ENCODE peak calls at places on chromosomes 3 and 15, in four cellular contexts. G, O, X and N are unnamed samples.

GRCh38 chr15:52732551-52732950 is 53.4 kb upstream of the ATOSA start:
- DNase-seq in G (no peak), O (no peak), X (no peak), N (no peak)

GRCh38 chr3:88003115-88003755 is 55.6 kb downstream of the CGGBP1 start:
- DNase-seq in G (no peak), O (no peak), X (peak), N (peak)

GRCh38 chr3:10373686-10374261 is 52.9 kb upstream of the SEC13 start:
- DNase-seq in G (no peak), O (no peak), X (no peak), N (no peak)

GRCh38 chr3:138049157-138049919 is 39.4 kb downstream of the CLDN18 start:
- DNase-seq in G (no peak), O (no peak), X (no peak), N (peak)

GRCh38 chr3:120741837-120742197 is 499 bp downstream of the RABL3 start:
- DNase-seq in G (peak), O (no peak), X (peak), N (no peak)

GRCh38 chr15:89837134-89837829 is 22.6 kb upstream of the ANPEP start:
- DNase-seq in G (no peak), O (no peak), X (no peak), N (no peak)

GRCh38 chr3:23461069-23461468 is 257.9 kb downstream of the UBE2E2 start:
- DNase-seq in G (no peak), O (no peak), X (no peak), N (no peak)

GRCh38 chr3:177523991-177524438 is 326.7 kb upstream of the TBL1XR1 start:
- DNase-seq in G (no peak), O (no peak), X (peak), N (no peak)

GRCh38 chr15:101710806-101711205 is 13.5 kb downstream of the TARS3 start:
- DNase-seq in G (no peak), O (no peak), X (peak), N (no peak)

GRCh38 chr15:45168286-45168685 is 19.5 kb downstream of the SHF start:
- DNase-seq in G (no peak), O (no peak), X (no peak), N (no peak)

GRCh38 chr3:25558106-25558505 is 106.6 kb downstream of the TOP2B start:
- DNase-seq in G (no peak), O (no peak), X (no peak), N (no peak)

GRCh38 chr3:187448674-187449073 is 80.5 kb downstream of the RTP4 start:
- DNase-seq in G (no peak), O (no peak), X (no peak), N (no peak)

GRCh38 chr3:187450791-187451190 is 82.6 kb downstream of the RTP4 start:
- DNase-seq in G (no peak), O (no peak), X (no peak), N (no peak)

GRCh38 chr3:187447737-187448136 is 79.6 kb downstream of the RTP4 start:
- DNase-seq in G (no peak), O (no peak), X (no peak), N (no peak)

DNA sequence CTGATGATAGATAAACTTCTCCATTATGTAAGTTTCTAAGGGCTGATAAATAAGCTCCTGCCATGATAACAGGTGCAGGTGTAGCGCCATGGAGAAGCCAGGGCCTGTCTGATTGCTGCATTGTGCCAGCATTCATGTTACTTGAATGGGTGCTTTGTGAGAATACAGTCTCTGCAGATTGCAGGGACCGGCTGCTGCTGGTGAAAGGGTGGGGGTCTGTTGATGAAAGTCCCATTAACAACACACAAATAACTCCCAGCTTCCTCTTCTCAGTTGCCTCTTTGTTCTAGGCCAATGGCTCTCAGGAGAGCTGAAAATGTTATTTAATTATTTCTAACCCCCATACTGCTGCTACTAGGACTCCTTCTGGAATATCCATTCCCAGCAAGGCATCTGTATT is 77.2 kb downstream of the RTP4 start:
- DNase-seq in G (no peak), O (no peak), X (no peak), N (no peak)
- TF ChIP-seq RFX5 in G (no peak), O (no peak), X (no peak), N (no peak)

DNA sequence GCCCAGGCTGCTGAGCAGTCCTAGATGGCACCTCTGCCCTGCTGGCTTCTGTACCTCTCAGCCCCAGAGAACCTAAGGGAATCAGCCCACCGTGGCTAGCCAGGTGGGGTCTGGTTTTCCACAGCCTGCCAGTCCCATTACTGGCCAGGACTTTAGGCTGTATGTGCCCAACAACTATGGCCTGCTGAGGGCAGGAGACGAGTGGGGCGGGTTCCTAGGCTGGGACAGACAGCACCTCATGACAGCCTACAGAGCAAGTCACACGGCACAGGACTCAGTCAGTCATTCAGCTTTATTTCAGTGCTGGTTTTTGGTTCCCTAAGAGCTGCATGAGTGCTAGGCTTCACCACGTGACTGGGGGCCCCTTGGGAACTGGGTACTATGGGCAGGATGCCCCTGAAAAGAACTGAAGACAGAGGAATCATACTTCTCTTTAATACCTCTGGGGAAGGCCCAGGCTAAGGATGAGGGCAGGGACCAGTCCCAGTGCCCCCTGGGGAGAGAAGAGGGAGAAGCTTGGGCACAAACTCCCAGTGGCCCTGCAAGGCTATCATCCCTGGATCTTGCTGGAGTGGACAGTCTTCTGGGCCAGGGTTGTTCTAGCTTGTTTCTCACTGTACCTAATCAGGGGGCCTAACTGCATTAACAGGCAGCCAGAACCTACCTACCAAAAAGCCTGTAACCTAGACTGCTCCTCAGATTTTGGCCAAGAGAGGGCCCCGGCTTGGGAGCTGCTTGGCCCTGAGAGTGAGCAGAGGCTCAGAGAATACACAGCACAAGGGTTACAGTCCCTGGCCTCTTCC is 14.8 kb downstream of the CLK3 start:
- DNase-seq in G (no peak), O (no peak), X (no peak), N (no peak)
- TF ChIP-seq ATF3 in G (no peak), O (no peak), X (no peak), N (no peak)

GRCh38 chr15:75508741-75509532 is 57.4 kb upstream of the SIN3A start:
- DNase-seq in G (no peak), O (no peak), X (peak), N (peak)
- TF ChIP-seq HDAC6 in G (no peak), O (no peak), X (no peak), N (no peak)

DNA sequence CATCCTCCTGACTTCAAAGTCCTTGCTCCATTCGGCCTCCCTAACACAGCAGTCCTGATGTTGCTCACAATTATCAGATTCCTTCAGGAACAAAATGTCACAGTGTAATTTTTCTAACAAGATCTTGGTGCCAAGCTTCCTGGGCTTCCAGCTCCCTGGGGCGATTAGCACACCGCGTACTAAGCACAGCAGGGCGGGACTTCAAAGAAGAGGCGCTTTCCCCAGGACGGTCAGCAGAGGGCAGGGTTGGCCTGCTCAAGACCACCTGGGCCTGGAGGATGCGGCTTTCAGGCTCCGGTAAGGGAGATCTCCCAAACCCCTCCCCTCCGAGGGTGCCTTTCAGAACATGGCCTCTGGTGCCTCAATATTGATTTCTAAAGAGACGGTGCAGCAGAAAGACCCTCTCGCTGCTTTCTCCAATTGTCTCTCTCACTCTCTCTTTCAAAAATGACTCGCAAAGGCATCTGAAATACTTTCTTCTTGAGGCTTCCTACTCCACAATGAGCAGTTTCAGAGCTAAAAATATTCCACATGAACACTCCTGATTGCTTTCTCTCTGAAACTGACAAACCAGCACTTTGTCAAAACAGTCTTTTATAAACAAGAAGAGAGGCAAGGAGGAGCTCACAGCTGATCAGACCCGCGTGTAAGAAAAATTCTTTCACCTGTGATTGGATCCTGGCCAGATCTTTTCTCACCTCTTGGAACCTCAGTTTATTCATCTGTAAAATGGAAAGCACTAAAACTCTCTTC is 154.1 kb downstream of the ADAMTS9 start:
- DNase-seq in G (peak), O (peak), X (peak), N (peak)
- TF ChIP-seq RFX5 in G (no peak), O (no peak), X (no peak), N (no peak)

DNA sequence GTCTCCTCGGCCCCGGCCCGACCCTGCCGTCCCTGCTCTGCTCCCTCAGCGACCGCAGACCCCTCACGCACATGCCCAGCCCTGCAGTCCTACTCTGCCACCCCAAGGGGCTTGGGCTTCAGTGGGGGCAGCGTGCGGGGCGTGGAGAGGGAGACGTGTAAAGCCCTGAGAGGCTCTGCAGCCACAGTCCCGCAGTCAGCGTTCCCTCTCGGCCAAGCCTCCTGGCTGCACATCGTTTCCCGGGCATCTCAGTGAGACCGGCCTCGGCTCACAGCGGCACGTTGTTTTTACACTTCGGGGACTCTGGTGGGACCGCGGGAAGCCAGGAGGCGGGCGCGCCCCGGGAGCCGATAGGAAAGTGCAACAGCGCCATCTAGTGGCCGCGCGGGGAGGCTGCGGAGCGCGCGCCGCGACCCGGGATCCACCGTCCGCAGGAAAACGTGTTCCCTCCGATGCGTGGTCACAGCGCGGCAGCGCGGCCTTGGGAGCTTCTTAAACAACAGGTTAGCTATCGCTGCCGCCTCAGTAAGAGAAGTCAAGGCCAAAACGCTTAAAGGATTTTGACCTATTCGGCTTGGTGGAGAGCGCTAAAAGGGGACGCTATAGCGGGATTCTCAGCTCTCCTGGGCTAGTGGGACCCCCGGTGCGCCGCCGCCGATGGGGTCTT is 226.8 kb upstream of the IGF1R start:
- DNase-seq in G (no peak), O (peak), X (peak), N (peak)
- TF ChIP-seq ATF3 in G (no peak), O (no peak), X (peak), N (no peak)

DNA sequence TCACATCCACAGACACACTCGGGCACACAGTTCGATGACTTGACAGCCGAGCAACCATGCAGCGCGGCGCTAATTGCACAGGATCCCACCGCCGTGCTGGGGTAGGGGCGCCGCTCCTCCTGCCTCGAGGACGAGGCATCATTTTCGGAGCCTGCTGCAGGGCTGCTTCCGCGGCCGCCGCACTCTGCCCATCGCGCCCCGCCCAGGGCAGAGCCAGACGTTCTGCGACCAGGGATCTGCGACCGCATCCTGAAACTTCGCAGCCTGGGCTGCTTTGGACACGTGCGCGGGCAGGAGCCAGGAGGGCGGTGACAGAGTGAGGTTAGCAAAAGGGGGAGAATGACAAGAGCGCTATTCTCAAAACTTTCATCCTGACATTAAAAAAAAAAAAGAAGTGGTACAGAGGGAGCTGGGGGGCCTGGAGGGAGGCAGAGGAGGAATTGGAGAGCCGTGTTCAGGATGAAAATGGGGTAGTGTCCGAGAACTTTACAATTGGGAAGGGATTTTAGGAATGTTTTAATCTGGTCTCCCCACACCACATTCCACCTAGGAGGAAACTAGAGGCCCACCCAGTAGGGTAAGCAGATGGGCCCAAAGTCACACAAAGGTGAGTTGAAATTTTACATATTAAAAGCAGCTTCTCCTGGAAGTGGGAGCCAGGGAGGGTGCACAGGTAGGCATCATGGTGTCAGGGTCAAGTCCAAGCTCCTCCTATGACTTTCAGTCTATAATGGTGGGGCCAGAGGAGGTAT is 15.9 kb downstream of the IGDCC3 start:
- DNase-seq in G (no peak), O (peak), X (no peak), N (no peak)
- TF ChIP-seq HDAC6 in G (no peak), O (no peak), X (no peak), N (no peak)

DNA sequence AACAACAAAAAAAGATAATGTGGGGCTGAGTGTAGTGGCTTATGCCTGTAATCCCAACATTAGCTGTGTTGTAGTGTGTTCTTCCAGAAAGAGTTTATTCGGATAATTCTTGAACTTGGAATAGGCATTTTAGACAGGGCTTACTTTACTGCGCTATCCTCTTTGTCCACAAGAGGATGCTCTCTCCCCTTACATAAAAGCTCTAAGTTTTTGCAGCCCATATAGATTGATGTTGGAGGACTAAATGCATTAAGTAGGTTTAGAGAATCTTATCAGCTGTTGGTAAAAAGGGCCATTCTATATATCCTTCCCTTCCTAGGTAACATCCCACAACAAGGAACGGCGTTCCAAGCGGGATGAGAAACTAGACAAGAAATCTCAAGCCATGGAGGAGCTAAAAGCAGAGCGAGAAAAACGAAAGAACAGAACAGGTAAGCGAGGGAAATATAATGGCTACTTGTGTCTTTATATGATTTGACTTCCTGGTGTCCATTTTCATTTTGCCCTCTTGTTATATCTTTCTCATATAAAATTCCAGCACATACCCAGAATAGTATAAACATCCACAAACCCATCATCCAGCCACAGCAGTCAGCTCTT is 27.8 kb upstream of the ITPKA start:
- DNase-seq in G (no peak), O (no peak), X (peak), N (peak)
- TF ChIP-seq RFX5 in G (no peak), O (no peak), X (no peak), N (no peak)

DNA sequence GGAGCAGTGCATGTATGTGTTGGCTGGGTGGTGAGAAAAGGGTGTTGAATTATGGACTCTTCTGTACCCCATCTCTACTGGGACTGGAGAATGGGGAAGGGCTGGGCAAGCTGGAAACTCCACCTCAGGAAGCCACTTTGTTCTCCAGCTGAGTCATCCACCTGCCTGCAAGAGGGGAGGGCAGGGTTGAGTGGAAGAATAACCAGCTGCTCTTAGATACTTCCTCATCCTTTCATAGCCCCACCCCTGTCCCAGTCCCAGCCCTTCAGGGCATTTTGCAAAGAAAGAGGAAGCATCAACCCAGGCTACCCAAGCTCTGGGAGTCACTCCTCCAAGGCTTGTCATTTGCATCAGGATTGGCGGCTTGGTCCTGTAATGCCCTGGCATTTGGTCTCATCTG is 33.1 kb downstream of the RAB11A start:
- DNase-seq in G (peak), O (peak), X (peak), N (peak)
- TF ChIP-seq ATF3 in G (no peak), O (no peak), X (no peak), N (no peak)

GRCh38 chr3:194900886-194901522 is 215.3 kb downstream of the FAM43A start:
- DNase-seq in G (no peak), O (peak), X (no peak), N (no peak)
- TF ChIP-seq HDAC6 in G (no peak), O (no peak), X (no peak), N (no peak)